ENCODE peak calls at places on chromosomes 11 and 22, in eight cellular contexts. V, W, N, B, S, J, Q and M are unnamed samples.

GRCh38 chr22:20015971-20016733 is 471 bp downstream of the ARVCF start:
- DNase-seq in V (peak; percentile 62), W (no peak), N (peak; percentile 70), B (no peak), S (no peak), J (no peak), Q (no peak), M (no peak)

GRCh38 chr22:29813126-29813525 is 24.9 kb downstream of the ASCC2 start:
- DNase-seq in V (no peak), W (no peak), N (no peak), B (no peak), S (no peak), J (no peak), Q (no peak), M (no peak)

GRCh38 chr22:35641494-35642120 is 6.6 kb upstream of the APOL6 start:
- DNase-seq in V (no peak), W (no peak), N (no peak), B (no peak), S (no peak), J (no peak), Q (no peak), M (no peak)

GRCh38 chr22:23248583-23248982 is 68.3 kb downstream of the BCR start:
- DNase-seq in V (no peak), W (peak; percentile 15), N (no peak), B (no peak), S (no peak), J (no peak), Q (no peak), M (no peak)

GRCh38 chr11:112524808-112525207 is 264.1 kb upstream of the PLET1 start:
- DNase-seq in V (no peak), W (no peak), N (no peak), B (no peak), S (no peak), J (no peak), Q (no peak), M (no peak)

GRCh38 chr22:37043828-37044538 is 7.6 kb upstream of the KCTD17 start:
- DNase-seq in V (peak; percentile 64), W (no peak), N (no peak), B (no peak), S (peak; percentile 52), J (peak; percentile 94), Q (no peak), M (no peak)

GRCh38 chr22:35231585-35232084 is 25.7 kb upstream of the HMGXB4 start:
- DNase-seq in V (peak; percentile 80), W (peak; percentile 60), N (peak; percentile 64), B (no peak), S (peak; percentile 44), J (peak; percentile 75), Q (peak; percentile 52), M (peak; percentile 33)

GRCh38 chr11:877565-877964 is 33.0 kb downstream of the CHID1 start:
- DNase-seq in V (peak; percentile 43), W (no peak), N (no peak), B (no peak), S (no peak), J (no peak), Q (no peak), M (no peak)

GRCh38 chr22:24289781-24290181 is 19.1 kb downstream of the SPECC1L start:
- DNase-seq in V (peak; percentile 15), W (no peak), N (peak; percentile 43), B (no peak), S (no peak), J (no peak), Q (no peak), M (no peak)

GRCh38 chr11:128235446-128235845 is 351.9 kb downstream of the ETS1 start:
- DNase-seq in V (no peak), W (no peak), N (no peak), B (no peak), S (no peak), J (no peak), Q (no peak), M (no peak)

GRCh38 chr11:68383976-68384501 is 71.6 kb downstream of the LRP5 start:
- DNase-seq in V (peak; percentile 77), W (peak; percentile 51), N (no peak), B (no peak), S (peak; percentile 67), J (peak; percentile 43), Q (peak; percentile 46), M (peak; percentile 34)

GRCh38 chr22:19349778-19350475 is 58.4 kb upstream of the CLTCL1 start:
- DNase-seq in V (no peak), W (no peak), N (no peak), B (no peak), S (no peak), J (no peak), Q (no peak), M (no peak)

GRCh38 chr11:118081241-118081958 is 4.5 kb downstream of the TMPRSS4 start:
- DNase-seq in V (no peak), W (no peak), N (no peak), B (no peak), S (no peak), J (no peak), Q (no peak), M (no peak)

GRCh38 chr11:45592581-45592980 is 72.8 kb downstream of the CHST1 start:
- DNase-seq in V (no peak), W (no peak), N (peak; percentile 59), B (no peak), S (no peak), J (no peak), Q (no peak), M (no peak)

GRCh38 chr11:21640491-21640890 is 552.4 kb upstream of the ANO5 start:
- DNase-seq in V (no peak), W (no peak), N (no peak), B (no peak), S (no peak), J (no peak), Q (no peak), M (no peak)

GRCh38 chr11:22634897-22635629 is 9.4 kb upstream of the FANCF start:
- DNase-seq in V (no peak), W (no peak), N (peak; percentile 14), B (no peak), S (no peak), J (peak; percentile 91), Q (no peak), M (no peak)

GRCh38 chr11:103656382-103656781 is 380.1 kb upstream of the DDI1 start:
- DNase-seq in V (no peak), W (no peak), N (no peak), B (no peak), S (no peak), J (no peak), Q (no peak), M (no peak)

GRCh38 chr11:121086866-121087265 is 14.2 kb upstream of the TECTA start:
- DNase-seq in V (no peak), W (no peak), N (no peak), B (no peak), S (no peak), J (no peak), Q (no peak), M (no peak)

GRCh38 chr22:46892866-46893265 is 130.4 kb downstream of the TBC1D22A start:
- DNase-seq in V (no peak), W (no peak), N (no peak), B (no peak), S (no peak), J (no peak), Q (no peak), M (no peak)

GRCh38 chr11:84686726-84687125 is 940.4 kb downstream of the DLG2 start:
- DNase-seq in V (no peak), W (no peak), N (no peak), B (no peak), S (no peak), J (no peak), Q (no peak), M (no peak)

GRCh38 chr22:31103899-31104694 is 3.3 kb downstream of the SELENOM start:
- DNase-seq in V (no peak), W (no peak), N (no peak), B (no peak), S (no peak), J (no peak), Q (no peak), M (no peak)

GRCh38 chr11:131932584-131933360 is 562.4 kb downstream of the NTM start:
- DNase-seq in V (no peak), W (no peak), N (no peak), B (no peak), S (no peak), J (no peak), Q (no peak), M (no peak)

GRCh38 chr11:118618115-118618990 is 10.9 kb downstream of the PHLDB1 start:
- DNase-seq in V (peak; percentile 28), W (no peak), N (peak; percentile 63), B (no peak), S (peak; percentile 76), J (no peak), Q (no peak), M (no peak)

GRCh38 chr11:122784325-122785155 is 53.8 kb upstream of the CRTAM start:
- DNase-seq in V (no peak), W (peak; percentile 80), N (no peak), B (no peak), S (peak; percentile 25), J (peak; percentile 29), Q (no peak), M (no peak)

GRCh38 chr11:65291613-65292012 is 23.1 kb upstream of the CDC42EP2 start:
- DNase-seq in V (no peak), W (no peak), N (no peak), B (no peak), S (no peak), J (no peak), Q (no peak), M (no peak)

GRCh38 chr11:115682101-115682500 is 177.9 kb upstream of the CADM1 start:
- DNase-seq in V (no peak), W (no peak), N (no peak), B (no peak), S (no peak), J (no peak), Q (no peak), M (no peak)

GRCh38 chr22:45977003-45977395 is at the start of gene WNT7B:
- DNase-seq in V (no peak), W (peak; percentile 63), N (no peak), B (no peak), S (no peak), J (no peak), Q (no peak), M (no peak)

GRCh38 chr11:130102457-130103249 is 33.0 kb downstream of the APLP2 start:
- DNase-seq in V (no peak), W (no peak), N (no peak), B (no peak), S (no peak), J (no peak), Q (no peak), M (no peak)

GRCh38 chr22:30519842-30520425 is 14.4 kb upstream of the SEC14L4 start:
- DNase-seq in V (no peak), W (no peak), N (no peak), B (no peak), S (no peak), J (no peak), Q (no peak), M (no peak)

GRCh38 chr11:113147249-113147648 is 167.1 kb upstream of the TTC12 start:
- DNase-seq in V (no peak), W (no peak), N (peak; percentile 89), B (peak; percentile 78), S (no peak), J (no peak), Q (no peak), M (no peak)